ENCODE peak calls at places on chromosomes 3 and 15, in six cellular contexts. C is left lung, O is heart right ventricle, J is sigmoid colon, Y is aorta, E is Peyer's patch. I is an unnamed sample.

GRCh38 chr15:72276326-72276700 is 4.0 kb upstream of the PARP6 start:
- DNase-seq in O (no peak), C (no peak), E (no peak), J (no peak), Y (no peak), I (no peak)

GRCh38 chr3:116263842-116264545 is 181.3 kb downstream of the LSAMP start:
- DNase-seq in C (no peak), Y (no peak), J (no peak), E (no peak), O (no peak), I (no peak)

GRCh38 chr3:47404955-47405790 is 24.4 kb downstream of the PTPN23 start:
- DNase-seq in O (peak), Y (no peak), E (no peak), J (peak), C (no peak), I (no peak)

GRCh38 chr15:68460166-68460565 is 28.2 kb upstream of the ITGA11 start:
- DNase-seq in E (no peak), C (no peak), Y (no peak), O (no peak), J (no peak), I (no peak)

GRCh38 chr3:7285502-7285901 is 424.6 kb downstream of the GRM7 start:
- DNase-seq in Y (no peak), C (no peak), O (no peak), E (no peak), J (no peak), I (no peak)

GRCh38 chr15:100075284-100075683 is 266.5 kb downstream of the ADAMTS17 start:
- DNase-seq in O (no peak), Y (no peak), J (no peak), C (no peak), E (no peak), I (no peak)

GRCh38 chr15:99719096-99719541 is 14.1 kb downstream of the LYSMD4 start:
- DNase-seq in J (no peak), Y (no peak), O (no peak), E (no peak), C (no peak), I (no peak)

GRCh38 chr3:55189359-55189801 is 261.5 kb upstream of the LRTM1 start:
- DNase-seq in C (no peak), Y (no peak), J (no peak), O (peak), E (no peak), I (no peak)

GRCh38 chr3:131883711-131884407 is 151.0 kb downstream of the CPNE4 start:
- DNase-seq in E (no peak), J (no peak), Y (no peak), C (no peak), O (no peak), I (no peak)

GRCh38 chr15:38555686-38556334 is 8.8 kb downstream of the RASGRP1 start:
- DNase-seq in C (no peak), Y (no peak), E (no peak), J (no peak), O (no peak), I (no peak)

DNA sequence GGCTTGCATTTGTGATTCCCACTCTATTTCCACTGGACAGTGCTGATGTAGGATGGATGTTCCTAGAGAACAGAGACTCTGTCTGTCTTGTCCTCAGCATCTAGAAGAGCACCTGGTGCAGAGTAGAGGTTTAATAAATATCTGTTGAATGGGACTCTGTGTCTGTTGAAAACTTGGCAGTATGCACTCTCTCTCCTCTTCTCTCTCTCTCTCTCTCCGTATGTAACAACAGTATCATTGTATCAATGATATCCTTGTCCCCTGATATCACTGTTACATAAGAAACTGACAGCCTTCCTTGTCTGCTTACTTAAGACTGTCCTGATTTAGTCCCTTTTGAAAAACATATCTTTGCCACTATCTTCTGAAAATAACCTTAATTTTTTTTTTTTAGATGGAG is 24.3 kb upstream of the MGLL start:
- DNase-seq in C (no peak), J (no peak), Y (no peak), E (no peak), O (no peak), I (no peak)
- H3K27ac ChIP-seq in C (no peak), J (no peak), Y (no peak), E (no peak), O (no peak), I (no peak)

DNA sequence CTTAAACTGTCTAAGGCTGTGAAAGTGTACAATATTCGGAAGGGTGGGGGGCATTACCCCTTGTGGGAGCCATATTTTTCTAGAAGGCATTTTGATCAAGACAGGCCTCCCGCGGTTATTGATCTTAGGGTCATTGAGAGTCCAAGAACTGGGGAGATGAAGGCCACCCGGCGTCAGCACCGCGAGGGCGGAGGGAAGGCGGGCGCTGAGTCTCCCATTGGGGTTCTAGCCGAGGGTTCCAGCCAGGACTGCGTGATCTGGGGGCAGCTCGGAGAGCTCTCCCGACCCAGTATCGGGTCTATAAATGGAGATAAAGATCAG is 755 bp upstream of the ST8SIA2 start:
- DNase-seq in O (no peak), C (no peak), Y (no peak), J (no peak), E (no peak), I (no peak)
- H3K4me3 ChIP-seq in O (peak), C (no peak), Y (no peak), J (no peak), E (no peak), I (no peak)

GRCh38 chr15:60385620-60386552 is 11.9 kb downstream of the ANXA2 start:
- DNase-seq in C (no peak), O (no peak), E (no peak), Y (no peak), J (no peak), I (no peak)
- H3K27ac ChIP-seq in C (no peak), O (no peak), E (no peak), Y (no peak), J (no peak), I (no peak)

GRCh38 chr3:104745313-104745712 is 621.4 kb upstream of the ALCAM start:
- DNase-seq in O (no peak), Y (no peak), C (no peak), E (no peak), J (no peak), I (no peak)

GRCh38 chr3:104755791-104756190 is 610.9 kb upstream of the ALCAM start:
- DNase-seq in Y (no peak), C (no peak), E (no peak), O (no peak), J (no peak), I (no peak)

DNA sequence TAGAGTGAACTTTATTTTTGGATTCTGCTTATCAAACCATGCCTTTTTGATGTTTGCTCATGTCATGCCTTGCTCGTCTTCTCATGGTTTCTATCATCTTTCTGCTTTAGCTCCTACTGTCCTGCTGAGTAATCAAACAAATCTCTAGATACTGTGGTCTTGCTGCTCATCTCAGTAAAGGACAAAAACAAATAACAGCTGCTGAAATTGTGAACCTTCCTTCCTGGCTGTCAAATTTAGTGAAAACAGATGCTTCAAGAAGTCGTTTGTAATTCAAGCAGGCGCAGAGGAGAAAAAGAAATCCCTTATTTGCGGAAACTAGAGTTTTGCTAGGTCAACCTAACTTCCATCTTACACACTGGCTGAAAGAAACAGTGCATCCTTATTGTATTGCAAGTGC is 616.1 kb upstream of the ALCAM start:
- DNase-seq in C (no peak), Y (no peak), O (no peak), E (no peak), J (no peak), I (no peak)
- H3K4me3 ChIP-seq in C (no peak), Y (no peak), O (no peak), E (no peak), J (no peak), I (no peak)

GRCh38 chr3:110710605-110711004 is 361.0 kb upstream of the NECTIN3 start:
- DNase-seq in Y (no peak), E (no peak), J (no peak), O (no peak), C (no peak), I (no peak)
- H3K27ac ChIP-seq in Y (no peak), E (no peak), J (no peak), O (no peak), C (no peak), I (no peak)

GRCh38 chr3:11568503-11569155 is 75.1 kb downstream of the VGLL4 start:
- DNase-seq in Y (peak), J (peak), O (peak), C (no peak), E (no peak), I (no peak)
- H3K4me3 ChIP-seq in Y (no peak), J (peak), O (peak), C (no peak), E (no peak), I (no peak)